ENCODE peak calls at places on chromosome 19, in four cellular contexts. U is type B pancreatic cell, Z is mesothelial cell of epicardium, L is endothelial cell of umbilical vein. Y is an unnamed sample.

GRCh38 chr19:54574051-54574450 is 461 bp downstream of the LILRA2 start:
- DNase-seq in U (no peak), Z (no peak), L (no peak), Y (no peak)

GRCh38 chr19:44747739-44748425 is 626 bp upstream of the BCL3 start:
- DNase-seq in U (no peak), Z (no peak), L (peak; percentile 76), Y (peak; percentile 87)

GRCh38 chr19:44587863-44588752 is 25.3 kb upstream of the IGSF23 start:
- DNase-seq in U (no peak), Z (no peak), L (peak; percentile 77), Y (no peak)

GRCh38 chr19:57308514-57308913 is 11.8 kb upstream of the ZNF543 start:
- DNase-seq in U (no peak), Z (no peak), L (no peak), Y (no peak)

GRCh38 chr19:3062165-3063105 is at the start of gene TLE5:
- DNase-seq in U (no peak), Z (peak; percentile 39), L (peak; percentile 28), Y (no peak)

GRCh38 chr19:46351241-46352041 is 4.6 kb downstream of the PPP5C start:
- DNase-seq in U (no peak), Z (no peak), L (peak; percentile 70), Y (peak; percentile 93)

GRCh38 chr19:5288347-5288739 is 52.3 kb downstream of the PTPRS start:
- DNase-seq in U (no peak), Z (no peak), L (no peak), Y (no peak)

GRCh38 chr19:7846247-7846646 is 16.2 kb downstream of the EVI5L start:
- DNase-seq in U (no peak), Z (no peak), L (no peak), Y (no peak)

GRCh38 chr19:18843960-18844359 is 12.2 kb downstream of the UPF1 start:
- DNase-seq in U (no peak), Z (no peak), L (no peak), Y (no peak)

GRCh38 chr19:53254451-53255341 is at the start of gene ZNF677:
- DNase-seq in U (peak; percentile 94), Z (peak; percentile 56), L (peak; percentile 82), Y (peak; percentile 93)

GRCh38 chr19:54462713-54463530 is 656 bp downstream of the LENG9 start:
- DNase-seq in U (peak; percentile 74), Z (no peak), L (peak; percentile 72), Y (no peak)

GRCh38 chr19:34560229-34560628 is 78.7 kb downstream of the WTIP start:
- DNase-seq in U (no peak), Z (no peak), L (no peak), Y (no peak)

GRCh38 chr19:34559045-34559444 is 77.5 kb downstream of the WTIP start:
- DNase-seq in U (no peak), Z (no peak), L (no peak), Y (no peak)

GRCh38 chr19:34555447-34555846 is 73.9 kb downstream of the WTIP start:
- DNase-seq in U (no peak), Z (no peak), L (peak; percentile 5), Y (no peak)

GRCh38 chr19:34556500-34556899 is 74.9 kb downstream of the WTIP start:
- DNase-seq in U (no peak), Z (no peak), L (peak; percentile 8), Y (no peak)
- TF ChIP-seq CTCF in U (peak; percentile 68), Z (no peak), L (peak; percentile 48), Y (peak; percentile 27)

GRCh38 chr19:49061445-49061844 is 3.2 kb downstream of the NTF4 start:
- DNase-seq in U (no peak), Z (no peak), L (no peak), Y (no peak)

GRCh38 chr19:49065905-49066512 is 1.4 kb upstream of the NTF4 start:
- DNase-seq in U (no peak), Z (no peak), L (no peak), Y (no peak)

GRCh38 chr19:49064029-49064629 is 489 bp downstream of the NTF4 start:
- DNase-seq in U (no peak), Z (no peak), L (no peak), Y (no peak)

GRCh38 chr19:49067554-49067953 is 2.9 kb upstream of the NTF4 start:
- DNase-seq in U (no peak), Z (no peak), L (no peak), Y (no peak)

DNA sequence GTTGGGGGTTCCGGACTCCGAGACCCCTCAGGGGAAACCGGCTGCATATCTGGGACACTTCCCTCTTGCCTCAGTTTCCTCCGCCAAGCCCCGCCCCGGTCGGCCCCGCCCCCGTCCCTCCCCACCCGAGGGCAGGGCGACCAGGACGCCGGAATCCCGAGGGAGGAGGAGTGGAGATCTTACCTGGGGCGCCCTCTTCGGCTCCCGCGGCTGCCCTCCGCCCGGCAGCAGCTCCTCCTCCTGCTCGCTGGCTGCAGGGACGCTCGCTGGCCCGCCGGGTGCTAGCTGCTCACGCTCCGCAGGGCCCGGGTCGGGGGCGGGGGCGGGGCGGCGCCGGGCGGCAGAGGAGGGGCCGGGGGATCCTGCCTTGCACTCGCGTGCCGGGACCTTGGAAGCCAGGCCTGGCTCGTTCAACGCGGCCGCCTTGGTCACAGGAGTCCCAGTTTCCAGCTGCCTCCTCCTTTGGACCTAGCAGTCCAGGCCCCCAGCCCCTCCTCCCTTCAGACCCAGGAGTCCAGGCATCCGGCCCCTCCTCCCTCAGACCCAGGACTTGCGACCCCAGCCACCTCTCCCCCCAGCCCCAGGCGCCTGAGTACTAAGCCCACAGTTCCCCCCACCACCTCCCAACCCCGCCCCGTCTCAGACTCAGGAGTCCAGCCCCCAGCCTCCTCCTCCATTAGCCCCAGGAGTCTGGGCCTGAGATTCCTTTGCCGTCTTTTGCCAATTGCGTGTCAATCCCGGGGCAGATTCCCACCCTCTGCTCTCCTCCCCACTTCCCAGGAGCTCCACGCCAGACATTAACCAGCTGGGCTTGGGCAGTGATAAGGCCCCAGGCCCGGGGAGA is at the start of gene NTF4:
- DNase-seq in U (peak; percentile 78), Z (peak; percentile 65), L (no peak), Y (no peak)
- TF ChIP-seq CTCF in U (no peak), Z (no peak), L (no peak), Y (no peak)

DNA sequence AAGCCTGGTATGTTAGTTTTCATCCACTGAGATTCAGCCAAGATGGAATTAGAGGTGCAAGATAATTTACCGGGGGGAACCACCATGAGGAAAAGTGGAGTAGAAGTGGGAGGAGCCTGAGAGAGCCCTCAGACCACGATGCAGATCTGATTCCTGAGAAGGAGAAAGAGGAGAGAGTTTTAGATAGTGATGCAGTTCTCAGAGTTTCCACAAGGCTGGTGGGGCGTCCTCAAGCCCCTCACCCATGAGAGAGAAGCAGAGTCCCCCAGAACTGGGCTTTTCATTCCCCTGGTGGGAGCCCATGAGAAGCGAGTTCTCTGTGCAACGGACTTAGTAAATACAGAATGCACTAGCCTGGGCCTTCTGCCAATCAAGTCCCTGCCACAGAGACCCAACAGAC is 18.1 kb downstream of the CEACAM5 start:
- DNase-seq in U (no peak), Z (no peak), L (no peak), Y (no peak)
- TF ChIP-seq CTCF in U (no peak), Z (no peak), L (no peak), Y (no peak)

DNA sequence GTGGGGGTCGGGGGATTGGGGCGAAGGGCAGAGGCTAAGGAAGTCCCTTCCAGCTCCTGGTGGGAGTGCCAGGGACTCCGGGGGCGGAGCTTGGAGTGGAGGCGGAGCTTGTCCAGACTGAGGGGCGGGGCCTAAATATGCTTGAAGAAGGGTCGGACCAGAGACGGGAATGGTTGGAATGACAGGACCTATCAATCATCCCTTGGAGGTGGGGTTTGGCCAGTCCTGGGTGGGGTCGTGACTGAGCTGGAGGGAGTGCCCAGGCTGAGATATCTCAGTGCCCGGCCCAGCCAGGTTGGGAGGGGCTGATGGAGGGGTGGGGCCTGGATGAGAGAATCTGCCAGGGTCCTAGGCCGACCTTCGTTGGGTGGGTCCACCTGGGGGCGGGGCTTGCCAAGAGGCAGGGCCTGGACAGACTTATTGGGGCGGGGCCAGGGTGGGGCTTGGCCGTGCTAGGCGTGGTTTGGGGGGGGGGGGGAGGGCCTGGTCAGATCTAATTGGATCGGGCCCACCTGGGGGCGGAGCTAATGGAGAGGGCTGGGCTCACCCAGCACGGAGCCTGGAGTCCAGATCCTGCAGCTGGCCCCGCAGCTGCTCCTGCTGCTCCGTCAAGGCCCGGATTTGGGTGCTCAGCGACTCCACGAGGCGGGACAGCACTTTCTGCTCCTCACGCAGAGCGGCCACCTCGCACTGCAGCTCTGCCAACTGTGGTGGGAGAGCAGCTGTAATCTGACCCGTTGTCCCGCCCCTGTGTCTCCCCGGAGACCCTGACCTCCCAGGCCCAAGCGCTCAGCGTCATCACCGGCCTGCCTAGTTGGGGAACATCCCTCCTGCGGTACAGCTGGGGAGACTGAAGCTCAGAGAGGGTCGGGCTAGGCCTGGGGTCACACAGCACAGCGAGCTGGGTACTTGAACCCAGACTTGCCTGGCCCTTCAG is 2.6 kb upstream of the WIZ start:
- DNase-seq in U (no peak), Z (no peak), L (peak; percentile 94), Y (peak; percentile 90)
- TF ChIP-seq CTCF in U (no peak), Z (no peak), L (no peak), Y (no peak)